ENCODE peak calls at places on chromosome 5, in ten cellular contexts. T is neural progenitor cell, N is MM.1S, Q is GM23248, W is PC-3, D is A549, L is OCI-LY7, Y is trophoblast cell, X is SK-N-SH, G is hepatocyte. H is an unnamed sample.

GRCh38 chr5:350355-350754 is 28.8 kb downstream of the AHRR start:
- DNase-seq in Q (peak; percentile 8), T (peak; percentile 50), L (no peak), X (peak; percentile 42), D (no peak), N (no peak), Y (no peak), G (peak; percentile 3), W (no peak), H (no peak)

GRCh38 chr5:59489551-59489950 is 404.0 kb downstream of the PDE4D start:
- DNase-seq in G (no peak), N (no peak), D (no peak), Q (peak; percentile 59), X (no peak), W (no peak), Y (no peak), L (no peak), T (no peak), H (no peak)

GRCh38 chr5:84438456-84438855 is 53.8 kb upstream of the EDIL3 start:
- DNase-seq in D (no peak), Q (no peak), Y (no peak), X (no peak), T (no peak), W (no peak), N (no peak), L (no peak), G (no peak), H (peak; percentile 68)

GRCh38 chr5:141560725-141561483 is 57.9 kb downstream of the DIAPH1 start:
- DNase-seq in Q (peak; percentile 96), X (peak; percentile 68), N (no peak), W (peak; percentile 76), T (peak; percentile 94), L (no peak), G (peak; percentile 92), Y (peak; percentile 83), D (no peak), H (peak; percentile 99)

GRCh38 chr5:160298189-160298588 is 14.2 kb downstream of the CCNJL start:
- DNase-seq in L (no peak), X (no peak), T (no peak), D (no peak), Y (no peak), G (no peak), Q (no peak), W (no peak), N (no peak), H (no peak)

GRCh38 chr5:127358274-127358673 is 67.7 kb downstream of the MEGF10 start:
- DNase-seq in W (no peak), N (no peak), G (no peak), T (no peak), L (no peak), Y (no peak), Q (peak; percentile 70), X (no peak), D (no peak), H (no peak)

GRCh38 chr5:32426440-32427151 is 17.9 kb downstream of the ZFR start:
- DNase-seq in Y (no peak), D (no peak), T (no peak), W (no peak), L (no peak), X (no peak), G (no peak), Q (no peak), N (no peak), H (no peak)

GRCh38 chr5:78387468-78388153 is 27.2 kb downstream of the SCAMP1 start:
- DNase-seq in T (no peak), W (no peak), N (no peak), D (no peak), X (no peak), L (no peak), Y (no peak), Q (no peak), G (no peak), H (no peak)

GRCh38 chr5:106113922-106114321 is 1556.8 kb downstream of the EFNA5 start:
- DNase-seq in N (no peak), L (no peak), G (no peak), T (no peak), X (no peak), W (no peak), D (no peak), Y (no peak), Q (no peak), H (no peak)

GRCh38 chr5:171709930-171710329 is 75.7 kb upstream of the SMIM23 start:
- DNase-seq in L (no peak), Y (peak; percentile 35), N (no peak), Q (peak; percentile 10), T (no peak), W (no peak), G (no peak), X (no peak), D (no peak), H (no peak)

GRCh38 chr5:147661576-147661975 is 121.0 kb downstream of the JAKMIP2 start:
- DNase-seq in D (no peak), W (no peak), N (no peak), X (no peak), T (no peak), G (no peak), L (no peak), Y (no peak), Q (no peak), H (peak; percentile 47)

GRCh38 chr5:178419651-178420050 is 170.5 kb downstream of the COL23A1 start:
- DNase-seq in T (no peak), W (no peak), Y (no peak), L (no peak), Q (no peak), D (no peak), X (no peak), G (no peak), N (no peak), H (no peak)

GRCh38 chr5:178419196-178419595 is 171.0 kb downstream of the COL23A1 start:
- DNase-seq in G (no peak), T (no peak), Y (no peak), D (no peak), Q (no peak), X (peak; percentile 23), W (no peak), N (no peak), L (no peak), H (no peak)

GRCh38 chr5:178418031-178418430 is 172.2 kb downstream of the COL23A1 start:
- DNase-seq in L (no peak), Q (no peak), G (no peak), T (no peak), N (no peak), X (no peak), W (no peak), D (no peak), Y (no peak), H (no peak)

GRCh38 chr5:178417391-178417811 is 172.8 kb downstream of the COL23A1 start:
- DNase-seq in W (no peak), X (peak; percentile 65), N (no peak), L (no peak), Q (no peak), Y (no peak), D (no peak), T (no peak), G (no peak), H (peak; percentile 1)

GRCh38 chr5:178418471-178419010 is 171.7 kb downstream of the COL23A1 start:
- DNase-seq in Q (no peak), W (no peak), T (no peak), N (no peak), L (no peak), G (no peak), D (no peak), Y (no peak), X (peak; percentile 30), H (no peak)
- H3K4me2 ChIP-seq in Q (no peak overlapping the region), W (no peak overlapping the region), T (no peak overlapping the region), N (no peak overlapping the region), L (no peak overlapping the region), G (no peak overlapping the region), D (no peak overlapping the region), Y (no peak overlapping the region), X (no peak overlapping the region), H (no peak overlapping the region)

DNA sequence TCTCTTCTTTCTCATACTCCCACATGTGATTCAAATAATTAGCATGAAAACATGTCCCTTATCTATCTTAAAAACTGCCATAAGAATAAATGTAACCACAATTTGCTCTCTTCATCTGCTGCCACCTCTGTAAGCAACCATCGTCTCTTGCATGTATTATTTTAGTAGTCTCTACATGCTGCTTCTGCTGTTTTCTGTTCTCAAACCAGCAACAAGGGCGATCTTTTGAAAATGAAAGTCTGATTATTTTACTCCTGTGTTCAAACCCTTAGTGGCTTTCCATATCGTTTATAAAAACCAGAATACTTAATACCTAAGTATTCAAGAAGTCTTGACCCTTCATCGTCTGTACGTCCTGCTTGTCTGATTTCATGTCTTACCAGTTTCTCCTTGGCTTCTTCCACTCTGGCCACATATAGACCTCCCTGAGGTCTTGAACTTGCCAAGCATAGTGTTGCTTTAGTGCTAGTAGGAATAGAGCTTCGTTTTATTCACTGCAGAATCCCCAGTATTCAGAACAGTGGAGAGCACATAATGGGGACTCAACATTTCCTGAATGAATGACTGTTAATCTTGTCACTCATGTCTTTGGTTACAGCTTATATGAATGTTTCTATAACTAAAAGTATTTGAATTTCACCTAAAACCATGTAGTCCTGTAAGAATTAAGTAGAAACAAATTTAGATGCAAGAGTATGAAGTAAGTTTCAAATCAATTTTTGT is 10.6 kb downstream of the CDC42SE2 start:
- DNase-seq in Y (no peak), D (no peak), G (no peak), Q (no peak), N (peak; percentile 68), W (no peak), L (no peak), T (no peak), X (no peak), H (no peak)
- H3K4me1 ChIP-seq in Y (no peaks in the 10 kb centered on the region), D (peaks cover 43% of the 10 kb centered on the region), G (no peaks in the 10 kb centered on the region), Q (peaks cover 10% of the 10 kb centered on the region), N (peaks cover 37% of the 10 kb centered on the region), W (peaks cover 17% of the 10 kb centered on the region), L (peaks cover 72% of the 10 kb centered on the region), T (no peaks in the 10 kb centered on the region), X (no peaks in the 10 kb centered on the region), H (peaks cover 2% of the 10 kb centered on the region)

GRCh38 chr5:68884144-68884754 is 209.6 kb upstream of the SLC30A5 start:
- DNase-seq in N (no peak), X (no peak), L (no peak), Q (no peak), G (no peak), W (no peak), D (no peak), Y (no peak), T (peak; percentile 17), H (no peak)

GRCh38 chr5:68886814-68887213 is 207.0 kb upstream of the SLC30A5 start:
- DNase-seq in Y (no peak), D (no peak), T (no peak), G (no peak), L (no peak), X (no peak), W (no peak), N (no peak), Q (no peak), H (no peak)

GRCh38 chr5:68883441-68883840 is 210.4 kb upstream of the SLC30A5 start:
- DNase-seq in X (no peak), L (no peak), W (no peak), D (no peak), Y (no peak), Q (no peak), T (peak; percentile 40), G (no peak), N (no peak), H (no peak)

GRCh38 chr5:68884893-68885292 is 208.9 kb upstream of the SLC30A5 start:
- DNase-seq in W (peak; percentile 48), Y (peak; percentile 40), G (no peak), N (no peak), L (no peak), Q (no peak), D (peak; percentile 33), T (peak; percentile 30), X (peak; percentile 36), H (peak; percentile 2)
- H3K4me2 ChIP-seq in W (no peak overlapping the region), Y (no peak overlapping the region), G (no peak overlapping the region), N (no peak overlapping the region), L (no peak overlapping the region), Q (no peak overlapping the region), D (no peak overlapping the region), T (peak overlapping the region; percentile 25), X (no peak overlapping the region), H (no peak overlapping the region)

GRCh38 chr5:95957804-95958203 is 3.8 kb downstream of the ELL2 start:
- DNase-seq in T (no peak), Q (no peak), W (no peak), Y (no peak), G (no peak), D (no peak), L (no peak), X (no peak), N (no peak), H (no peak)
- H3K4me1 ChIP-seq in T (peaks cover 33% of the 10 kb centered on the region), Q (peaks cover 42% of the 10 kb centered on the region), W (peaks cover 50% of the 10 kb centered on the region), Y (peaks cover 21% of the 10 kb centered on the region), G (peaks cover 24% of the 10 kb centered on the region), D (peaks cover 47% of the 10 kb centered on the region), L (peaks cover 5% of the 10 kb centered on the region), X (peaks cover 19% of the 10 kb centered on the region), N (peaks cover 24% of the 10 kb centered on the region), H (peaks cover 3% of the 10 kb centered on the region)